ENCODE peak calls at places on chromosome 12, in four cellular contexts. One of them, this sample, is unnamed.
A peak's percentile ranks its signal among the peaks of the same experiment; 100 is the strongest.

GRCh38 chr12:123118397-123118945 is 32.4 kb downstream of the PITPNM2 start:
- DNase-seq in bronchial epithelial cell: no peak
- DNase-seq in Peyer's patch: no peak
- DNase-seq in psoas muscle: no peak
- DNase-seq in this sample: no peak

GRCh38 chr12:31001581-31002360 is 71.9 kb upstream of the DDX11 start:
- DNase-seq in bronchial epithelial cell: no peak
- DNase-seq in Peyer's patch: peak; percentile 31
- DNase-seq in psoas muscle: no peak
- DNase-seq in this sample: no peak

GRCh38 chr12:105223358-105223840 is 12.6 kb downstream of the APPL2 start:
- DNase-seq in bronchial epithelial cell: no peak
- DNase-seq in Peyer's patch: no peak
- DNase-seq in psoas muscle: no peak
- DNase-seq in this sample: no peak

GRCh38 chr12:9037431-9037830 is 48.1 kb downstream of the KLRG1 start:
- DNase-seq in bronchial epithelial cell: no peak
- DNase-seq in Peyer's patch: no peak
- DNase-seq in psoas muscle: no peak
- DNase-seq in this sample: no peak

GRCh38 chr12:123264642-123265041 is 7.0 kb downstream of the CDK2AP1 start:
- DNase-seq in bronchial epithelial cell: no peak
- DNase-seq in Peyer's patch: no peak
- DNase-seq in psoas muscle: no peak
- DNase-seq in this sample: no peak

GRCh38 chr12:46205293-46205692 is 63.5 kb downstream of the SLC38A1 start:
- DNase-seq in bronchial epithelial cell: no peak
- DNase-seq in Peyer's patch: no peak
- DNase-seq in psoas muscle: no peak
- DNase-seq in this sample: no peak

GRCh38 chr12:10717410-10717809 is 5.7 kb downstream of the YBX3 start:
- DNase-seq in bronchial epithelial cell: peak; percentile 95
- DNase-seq in Peyer's patch: no peak
- DNase-seq in psoas muscle: no peak
- DNase-seq in this sample: peak; percentile 91

GRCh38 chr12:47753021-47754001 is 5.4 kb downstream of the RAPGEF3 start:
- DNase-seq in bronchial epithelial cell: peak; percentile 64
- DNase-seq in Peyer's patch: peak; percentile 69
- DNase-seq in psoas muscle: peak; percentile 86
- DNase-seq in this sample: peak; percentile 58

GRCh38 chr12:3035171-3035570 is 42.0 kb upstream of the TSPAN9 start:
- DNase-seq in bronchial epithelial cell: no peak
- DNase-seq in Peyer's patch: no peak
- DNase-seq in psoas muscle: no peak
- DNase-seq in this sample: no peak

GRCh38 chr12:117213295-117213808 is 23.1 kb upstream of the FBXO21 start:
- DNase-seq in bronchial epithelial cell: no peak
- DNase-seq in Peyer's patch: no peak
- DNase-seq in psoas muscle: no peak
- DNase-seq in this sample: no peak

GRCh38 chr12:104358353-104359003 is 54.9 kb downstream of the EID3 start:
- DNase-seq in bronchial epithelial cell: peak; percentile 49
- DNase-seq in Peyer's patch: peak; percentile 59
- DNase-seq in psoas muscle: peak; percentile 32
- DNase-seq in this sample: peak; percentile 65

GRCh38 chr12:6833189-6833890 is 5.1 kb downstream of the P3H3 start:
- DNase-seq in bronchial epithelial cell: no peak
- DNase-seq in Peyer's patch: no peak
- DNase-seq in psoas muscle: no peak
- DNase-seq in this sample: no peak

GRCh38 chr12:105562727-105563072 is 232.2 kb downstream of the C12orf75 start:
- DNase-seq in bronchial epithelial cell: peak; percentile 77
- DNase-seq in Peyer's patch: no peak
- DNase-seq in psoas muscle: no peak
- DNase-seq in this sample: peak; percentile 80

GRCh38 chr12:129300011-129300410 is 446.7 kb downstream of the GLT1D1 start:
- DNase-seq in bronchial epithelial cell: no peak
- DNase-seq in Peyer's patch: no peak
- DNase-seq in psoas muscle: no peak
- DNase-seq in this sample: no peak
- TF ChIP-seq CTCF in bronchial epithelial cell: no peak
- TF ChIP-seq CTCF in Peyer's patch: no peak
- TF ChIP-seq CTCF in psoas muscle: no peak
- TF ChIP-seq CTCF in this sample: no peak

GRCh38 chr12:120249266-120249874 is 16.2 kb downstream of the PXN start:
- DNase-seq in bronchial epithelial cell: no peak
- DNase-seq in Peyer's patch: no peak
- DNase-seq in psoas muscle: no peak
- DNase-seq in this sample: no peak

GRCh38 chr12:120249875-120250795 is 15.4 kb downstream of the PXN start:
- DNase-seq in bronchial epithelial cell: no peak
- DNase-seq in Peyer's patch: no peak
- DNase-seq in psoas muscle: peak; percentile 88
- DNase-seq in this sample: no peak

GRCh38 chr12:120242971-120243699 is 22.4 kb downstream of the PXN start:
- DNase-seq in bronchial epithelial cell: no peak
- DNase-seq in Peyer's patch: no peak
- DNase-seq in psoas muscle: no peak
- DNase-seq in this sample: no peak

GRCh38 chr12:120247183-120247582 is 18.3 kb downstream of the PXN start:
- DNase-seq in bronchial epithelial cell: no peak
- DNase-seq in Peyer's patch: no peak
- DNase-seq in psoas muscle: no peak
- DNase-seq in this sample: no peak

DNA sequence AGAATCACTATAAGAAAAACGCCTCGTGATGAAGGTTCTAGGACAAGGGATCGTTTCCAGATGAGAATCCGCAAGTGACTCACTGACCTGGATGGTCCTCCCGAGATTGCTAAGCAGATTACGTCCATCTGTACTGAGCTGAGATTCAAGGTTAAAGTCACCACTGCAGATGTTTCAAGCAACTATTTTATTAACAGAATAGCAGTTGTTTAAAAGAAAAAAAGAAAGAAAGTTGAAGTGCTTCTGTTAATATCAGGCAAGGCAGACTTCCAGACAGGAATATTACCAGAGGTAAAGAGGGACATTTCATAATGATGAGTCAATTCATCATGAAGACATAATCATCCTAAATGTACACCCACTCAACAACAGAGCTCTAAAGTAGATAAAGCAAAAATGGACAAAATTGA is 17.9 kb downstream of the PXN start:
- DNase-seq in bronchial epithelial cell: peak; percentile 77
- DNase-seq in Peyer's patch: no peak
- DNase-seq in psoas muscle: no peak
- DNase-seq in this sample: peak; percentile 56
- H3K4me3 ChIP-seq in bronchial epithelial cell: no peak overlapping the region
- H3K4me3 ChIP-seq in Peyer's patch: no peak overlapping the region
- H3K4me3 ChIP-seq in psoas muscle: peak overlapping the region; percentile 49
- H3K4me3 ChIP-seq in this sample: no peak overlapping the region

DNA sequence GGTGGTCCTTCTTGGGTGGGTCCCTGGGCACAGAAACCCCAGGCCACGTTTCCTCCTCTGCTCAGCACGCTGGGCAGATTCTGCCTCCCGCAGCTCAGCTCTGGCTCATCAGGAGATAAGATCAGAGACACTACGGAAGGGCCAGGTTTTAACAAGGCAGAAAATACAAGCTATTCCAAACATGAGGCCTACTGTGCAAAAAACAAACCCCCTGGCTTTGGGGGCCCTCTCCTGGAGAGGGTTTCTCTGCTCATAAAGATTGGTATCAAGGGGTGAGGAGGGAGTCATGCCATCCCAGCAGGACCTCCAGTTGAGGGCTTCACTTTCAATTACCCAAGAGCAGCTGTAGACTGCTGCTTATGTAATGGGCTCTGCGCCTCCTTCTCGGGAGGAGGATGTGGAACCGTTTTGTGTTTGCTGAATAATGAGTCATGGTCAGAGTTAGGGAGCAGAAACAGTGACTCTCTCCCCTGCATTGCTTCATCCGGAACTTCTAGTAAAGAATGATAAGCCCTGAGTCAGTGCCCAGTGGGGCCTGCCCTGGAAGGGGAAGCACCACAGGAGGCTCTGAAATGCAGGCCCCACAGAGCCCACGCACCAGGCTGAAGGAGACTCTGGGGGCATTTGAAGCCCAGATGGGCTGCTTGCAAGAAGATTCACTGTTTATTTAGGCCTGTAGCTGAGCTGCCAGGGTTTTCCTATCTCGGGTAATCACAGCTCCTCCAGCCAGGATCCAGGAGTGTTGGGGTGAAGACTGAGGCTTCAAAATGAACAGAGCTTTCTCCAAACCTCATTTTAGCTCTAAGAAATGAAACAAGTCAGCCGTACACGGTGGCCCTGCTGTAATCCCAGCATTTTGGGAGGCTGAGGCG is 79.3 kb downstream of the SSPN start:
- DNase-seq in bronchial epithelial cell: peak; percentile 100
- DNase-seq in Peyer's patch: peak; percentile 64
- DNase-seq in psoas muscle: peak; percentile 85
- DNase-seq in this sample: peak; percentile 99
- TF ChIP-seq CTCF in bronchial epithelial cell: no peak
- TF ChIP-seq CTCF in Peyer's patch: no peak
- TF ChIP-seq CTCF in psoas muscle: no peak
- TF ChIP-seq CTCF in this sample: no peak

GRCh38 chr12:72268386-72268785 is 3.8 kb upstream of the TRHDE start:
- DNase-seq in bronchial epithelial cell: no peak
- DNase-seq in Peyer's patch: no peak
- DNase-seq in psoas muscle: no peak
- DNase-seq in this sample: no peak

GRCh38 chr12:72269491-72269890 is 2.7 kb upstream of the TRHDE start:
- DNase-seq in bronchial epithelial cell: no peak
- DNase-seq in Peyer's patch: no peak
- DNase-seq in psoas muscle: no peak
- DNase-seq in this sample: no peak

GRCh38 chr12:72271401-72271740 is 799 bp upstream of the TRHDE start:
- DNase-seq in bronchial epithelial cell: no peak
- DNase-seq in Peyer's patch: no peak
- DNase-seq in psoas muscle: no peak
- DNase-seq in this sample: no peak

GRCh38 chr12:72271741-72272661 is at the start of gene TRHDE:
- DNase-seq in bronchial epithelial cell: no peak
- DNase-seq in Peyer's patch: peak; percentile 52
- DNase-seq in psoas muscle: no peak
- DNase-seq in this sample: peak; percentile 38

DNA sequence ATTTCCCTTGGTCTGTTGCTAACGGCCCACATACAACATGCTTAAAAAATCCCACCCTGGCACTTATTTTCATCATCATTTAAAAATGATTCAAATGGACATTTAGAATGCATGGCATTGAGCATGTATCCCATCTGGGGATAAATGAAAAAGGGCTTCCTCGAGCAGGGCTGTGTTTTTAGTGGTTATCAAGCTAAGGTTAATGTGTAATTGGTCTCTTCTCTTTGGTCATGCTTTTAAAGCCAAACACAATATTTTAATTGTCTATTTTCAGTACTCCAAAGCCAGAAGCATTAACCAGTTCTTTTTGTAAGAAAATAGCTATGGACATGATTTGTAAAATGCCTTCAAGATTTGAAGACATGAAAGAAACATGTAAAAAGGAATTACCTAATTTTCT is 1.9 kb upstream of the TRHDE start:
- DNase-seq in bronchial epithelial cell: no peak
- DNase-seq in Peyer's patch: no peak
- DNase-seq in psoas muscle: no peak
- DNase-seq in this sample: no peak
- H3K4me3 ChIP-seq in bronchial epithelial cell: no peak overlapping the region
- H3K4me3 ChIP-seq in Peyer's patch: no peak overlapping the region
- H3K4me3 ChIP-seq in psoas muscle: peak overlapping the region; percentile 71
- H3K4me3 ChIP-seq in this sample: no peak overlapping the region

GRCh38 chr12:28237423-28237822 is 47.2 kb downstream of the CCDC91 start:
- DNase-seq in bronchial epithelial cell: no peak
- DNase-seq in Peyer's patch: no peak
- DNase-seq in psoas muscle: no peak
- DNase-seq in this sample: peak; percentile 11
- TF ChIP-seq CTCF in bronchial epithelial cell: peak; percentile 24
- TF ChIP-seq CTCF in Peyer's patch: no peak
- TF ChIP-seq CTCF in psoas muscle: no peak
- TF ChIP-seq CTCF in this sample: peak; percentile 42

GRCh38 chr12:124828264-124829007 is 35.2 kb downstream of the SCARB1 start:
- DNase-seq in bronchial epithelial cell: peak; percentile 73
- DNase-seq in Peyer's patch: peak; percentile 75
- DNase-seq in psoas muscle: no peak
- DNase-seq in this sample: peak; percentile 79
- H3K4me3 ChIP-seq in bronchial epithelial cell: no peak overlapping the region
- H3K4me3 ChIP-seq in Peyer's patch: no peak overlapping the region
- H3K4me3 ChIP-seq in psoas muscle: no peak overlapping the region
- H3K4me3 ChIP-seq in this sample: no peak overlapping the region

DNA sequence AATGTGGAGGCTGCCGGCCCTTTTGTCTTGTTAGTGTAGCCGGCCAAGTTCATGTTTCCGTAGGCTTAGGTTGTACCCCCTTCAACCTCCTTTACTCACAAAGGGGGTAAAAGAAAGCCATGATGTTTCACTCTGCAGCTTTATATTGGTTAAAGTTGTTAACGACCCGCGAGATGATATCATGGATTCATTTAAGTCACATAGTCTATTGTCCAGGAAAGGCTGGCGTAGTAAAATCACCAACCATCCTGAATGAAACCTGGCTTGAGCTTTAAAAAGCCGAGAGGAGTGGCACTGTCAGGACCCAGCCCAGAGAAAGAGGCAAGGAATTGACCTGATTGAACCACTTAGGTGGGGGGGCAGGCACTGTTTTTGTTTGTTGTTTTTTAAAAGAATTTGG is 1.3 kb downstream of the UNG start:
- DNase-seq in bronchial epithelial cell: peak; percentile 12
- DNase-seq in Peyer's patch: no peak
- DNase-seq in psoas muscle: no peak
- DNase-seq in this sample: peak; percentile 16
- TF ChIP-seq CTCF in bronchial epithelial cell: no peak
- TF ChIP-seq CTCF in Peyer's patch: no peak
- TF ChIP-seq CTCF in psoas muscle: no peak
- TF ChIP-seq CTCF in this sample: no peak

DNA sequence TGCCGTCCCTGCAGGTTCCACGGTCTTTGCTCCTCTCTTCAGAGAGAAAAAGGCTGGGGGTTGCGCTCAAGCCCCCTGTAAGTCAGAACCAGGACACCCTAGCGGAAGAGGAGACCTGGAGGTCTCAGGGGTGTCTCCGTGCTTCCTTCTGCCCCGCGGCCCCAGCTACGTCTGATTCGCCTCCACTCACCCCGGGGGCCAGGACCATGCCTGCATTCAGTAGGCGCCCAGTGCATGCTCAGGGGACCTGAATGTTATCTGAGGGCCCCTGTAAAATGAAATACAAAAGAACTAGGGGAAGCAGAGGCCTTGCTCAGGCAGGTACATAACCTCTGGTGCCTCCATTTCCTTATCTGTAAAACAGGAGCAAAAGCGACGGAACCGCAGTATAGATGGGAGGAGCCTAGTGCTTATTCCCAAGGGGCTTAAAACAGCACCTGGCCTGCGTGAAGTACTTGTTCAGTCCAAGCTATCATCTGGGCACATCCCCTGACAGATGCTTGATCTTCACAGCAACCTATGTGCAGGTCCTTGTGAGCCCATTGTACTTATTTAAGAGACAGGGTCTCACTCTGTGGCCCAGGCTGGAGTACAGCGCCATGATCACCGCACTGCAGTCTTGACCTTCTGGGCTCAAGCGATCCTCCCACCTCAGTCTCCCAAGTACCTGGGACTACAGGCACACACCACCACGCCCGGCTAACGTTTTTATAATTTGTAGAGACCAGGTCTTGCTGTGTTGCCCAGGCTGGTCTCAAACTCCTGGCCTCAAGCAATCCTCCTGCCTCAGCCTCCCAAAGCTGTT is 110.3 kb upstream of the NCOR2 start:
- DNase-seq in bronchial epithelial cell: no peak
- DNase-seq in Peyer's patch: no peak
- DNase-seq in psoas muscle: no peak
- DNase-seq in this sample: no peak
- H3K4me3 ChIP-seq in bronchial epithelial cell: no peak overlapping the region
- H3K4me3 ChIP-seq in Peyer's patch: no peak overlapping the region
- H3K4me3 ChIP-seq in psoas muscle: no peak overlapping the region
- H3K4me3 ChIP-seq in this sample: no peak overlapping the region